ENCODE peak calls at places on chromosomes 12 and 14, in seven cellular contexts. N, X, C, A, Z, S and P are unnamed samples.

GRCh38 chr14:94571950-94572349 is 9.3 kb upstream of the SERPINA5 start:
- DNase-seq in A (no peak), X (peak), N (peak), S (no peak), Z (no peak), C (no peak), P (no peak)

GRCh38 chr12:52026267-52026666 is 19.5 kb downstream of the TAMALIN start:
- DNase-seq in Z (no peak), A (no peak), N (no peak), S (no peak), X (no peak), C (no peak), P (no peak)

GRCh38 chr12:98259667-98260066 is 255.7 kb upstream of the TMPO start:
- DNase-seq in C (no peak), Z (no peak), N (no peak), X (no peak), A (no peak), S (no peak), P (no peak)

GRCh38 chr12:100157427-100157821 is 14.8 kb upstream of the BLTP3B start:
- DNase-seq in S (no peak), C (no peak), N (no peak), Z (no peak), A (no peak), X (no peak), P (no peak)

GRCh38 chr12:53999596-54000104 is 311 bp upstream of the HOXC9 start:
- DNase-seq in A (no peak), S (no peak), X (peak), C (no peak), N (peak), Z (peak), P (peak)

GRCh38 chr14:30223385-30223785 is 295.7 kb upstream of the PRKD1 start:
- DNase-seq in S (peak), C (no peak), Z (peak), N (peak), A (peak), X (no peak), P (peak)

GRCh38 chr12:4766445-4766844 is 46.2 kb downstream of the GALNT8 start:
- DNase-seq in A (no peak), C (no peak), N (no peak), Z (peak), S (no peak), X (no peak), P (no peak)

GRCh38 chr14:31261859-31262739 is 54.5 kb upstream of the HECTD1 start:
- DNase-seq in Z (peak), A (peak), S (peak), C (no peak), N (peak), X (no peak), P (peak)

GRCh38 chr12:95787274-95787814 is 3.2 kb downstream of the NTN4 start:
- DNase-seq in N (no peak), S (no peak), Z (no peak), X (no peak), C (no peak), A (no peak), P (no peak)

GRCh38 chr14:51458563-51458955 is 193.2 kb upstream of the FRMD6 start:
- DNase-seq in N (peak), X (no peak), Z (no peak), C (no peak), S (peak), A (no peak), P (no peak)

GRCh38 chr14:53528114-53528513 is 375.0 kb upstream of the DDHD1 start:
- DNase-seq in S (no peak), X (no peak), Z (no peak), N (peak), C (no peak), A (peak), P (no peak)

GRCh38 chr14:67420102-67420739 is 8.3 kb upstream of the PLEK2 start:
- DNase-seq in X (no peak), A (no peak), N (no peak), Z (no peak), C (no peak), S (peak), P (no peak)

GRCh38 chr12:130747867-130748740 is 32.0 kb upstream of the RIMBP2 start:
- DNase-seq in Z (peak), X (peak), A (peak), S (peak), C (peak), N (peak), P (peak)

GRCh38 chr12:41634096-41634495 is 446.0 kb downstream of the PDZRN4 start:
- DNase-seq in Z (no peak), C (no peak), X (no peak), A (no peak), N (no peak), S (no peak), P (no peak)

GRCh38 chr12:46915861-46916260 is 90.1 kb upstream of the SLC38A4 start:
- DNase-seq in A (no peak), X (no peak), S (no peak), N (peak), C (no peak), Z (no peak), P (peak)

GRCh38 chr12:11500222-11500860 is 105.0 kb upstream of the PRB2 start:
- DNase-seq in S (peak), A (peak), Z (peak), C (peak), X (peak), N (peak), P (peak)

GRCh38 chr14:69626132-69626500 is 14.7 kb downstream of the SUSD6 start:
- DNase-seq in N (no peak), Z (no peak), A (no peak), C (no peak), X (no peak), S (no peak), P (no peak)

GRCh38 chr12:58576965-58577364 is 343.3 kb downstream of the LRIG3 start:
- DNase-seq in Z (no peak), X (no peak), C (no peak), A (no peak), N (no peak), S (no peak), P (no peak)

GRCh38 chr14:26598081-26598671 is 343 bp upstream of the NOVA1 start:
- DNase-seq in X (peak), A (peak), C (no peak), Z (peak), S (peak), N (peak), P (peak)

GRCh38 chr12:75913502-75914110 is 118.0 kb downstream of the PHLDA1 start:
- DNase-seq in X (no peak), A (no peak), Z (no peak), C (no peak), N (no peak), S (no peak), P (no peak)

GRCh38 chr12:124916370-124917134 is 2.1 kb upstream of the UBC start:
- DNase-seq in Z (peak), A (peak), S (peak), C (peak), X (peak), N (peak), P (peak)

GRCh38 chr14:85165091-85165490 is 364.9 kb upstream of the FLRT2 start:
- DNase-seq in C (no peak), A (no peak), S (peak), N (no peak), X (no peak), Z (peak), P (no peak)

GRCh38 chr14:90451953-90452352 is 55.1 kb downstream of the CALM1 start:
- DNase-seq in S (no peak), C (no peak), N (no peak), X (no peak), Z (no peak), A (no peak), P (no peak)

GRCh38 chr14:94827711-94828505 is 58.0 kb upstream of the GSC start:
- DNase-seq in X (peak), C (no peak), N (no peak), Z (peak), S (no peak), A (no peak), P (peak)

GRCh38 chr14:77124345-77125274 is 17.0 kb downstream of the ZDHHC22 start:
- DNase-seq in C (peak), X (peak), N (peak), S (peak), A (no peak), Z (peak), P (no peak)

GRCh38 chr12:15116073-15116472 is 105.1 kb downstream of the RERG start:
- DNase-seq in Z (no peak), S (no peak), C (no peak), N (peak), X (peak), A (no peak), P (no peak)

GRCh38 chr14:24307575-24308341 is at the start of gene CIDEB:
- DNase-seq in A (peak), Z (peak), N (peak), X (peak), C (peak), S (peak), P (peak)

GRCh38 chr14:66735853-66736252 is 227.9 kb downstream of the GPHN start:
- DNase-seq in S (peak), C (no peak), N (no peak), Z (no peak), A (no peak), X (no peak), P (no peak)

DNA sequence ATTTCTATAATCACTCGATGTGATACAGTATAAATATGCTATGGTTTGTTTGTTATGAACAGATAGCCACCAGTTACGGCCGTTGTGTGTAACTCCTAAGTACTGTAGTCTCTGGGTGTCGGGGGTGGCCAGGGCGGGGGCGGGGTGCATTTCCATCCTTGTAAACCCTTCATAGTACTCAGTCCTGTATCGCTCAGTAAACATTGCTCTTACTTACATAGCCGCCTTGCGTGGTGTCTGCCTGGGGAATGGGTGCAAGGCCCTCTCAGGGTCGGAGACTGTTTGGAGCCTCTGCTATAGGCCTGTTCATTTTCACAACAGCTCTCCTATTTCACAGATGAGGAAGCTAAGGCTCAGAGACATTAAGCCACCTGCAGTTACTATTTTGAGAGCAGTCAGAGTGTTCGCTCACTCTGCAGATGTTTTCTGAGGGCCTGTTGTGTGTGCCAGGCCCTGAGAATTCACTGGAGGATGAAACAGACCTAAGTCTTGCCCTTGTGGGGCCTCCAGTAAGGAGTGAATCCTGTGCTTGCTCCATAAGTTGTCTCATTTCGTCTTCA is 42.5 kb downstream of the JDP2 start:
- DNase-seq in N (no peak), X (no peak), A (no peak), S (no peak), C (no peak), Z (no peak), P (no peak)
- H3K27ac ChIP-seq in N (no peak), X (no peak), A (no peak), S (no peak), C (no peak), Z (no peak), P (no peak)

GRCh38 chr12:111174283-111175108 is 194.4 kb downstream of the PHETA1 start:
- DNase-seq in N (no peak), A (no peak), S (peak), X (no peak), C (no peak), Z (no peak), P (no peak)
- TF ChIP-seq CTCF in N (no peak), A (no peak), S (peak), X (no peak), C (no peak), Z (no peak), P (no peak)

DNA sequence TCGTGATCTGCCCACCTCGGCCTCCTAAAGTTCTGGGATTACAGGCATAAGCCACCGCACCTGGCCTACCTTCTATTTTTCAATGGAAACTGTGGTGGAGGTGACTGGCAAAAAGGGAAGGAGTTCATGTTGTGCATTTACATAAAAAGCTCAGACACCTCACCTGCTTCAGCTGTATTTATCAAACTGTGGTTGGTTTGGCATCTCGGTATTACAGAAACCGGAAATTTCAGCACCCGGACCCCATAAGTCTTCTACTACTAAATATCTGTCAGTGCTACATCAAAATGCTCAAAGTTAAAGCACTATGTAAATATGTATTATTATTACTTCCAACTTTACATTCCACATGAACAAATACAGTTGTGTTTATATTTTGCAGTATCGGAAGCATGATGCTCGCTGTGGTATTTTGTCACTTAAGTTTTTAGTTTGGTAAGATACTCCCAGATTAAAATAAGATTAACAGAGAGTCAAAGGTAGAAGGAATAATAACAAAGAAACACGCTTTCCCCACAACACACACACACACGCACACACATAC is 95.4 kb downstream of the ITPR2 start:
- DNase-seq in A (no peak), S (no peak), Z (no peak), N (no peak), C (no peak), X (no peak), P (no peak)
- H3K27ac ChIP-seq in A (no peak), S (no peak), Z (no peak), N (no peak), C (no peak), X (peak), P (no peak)

DNA sequence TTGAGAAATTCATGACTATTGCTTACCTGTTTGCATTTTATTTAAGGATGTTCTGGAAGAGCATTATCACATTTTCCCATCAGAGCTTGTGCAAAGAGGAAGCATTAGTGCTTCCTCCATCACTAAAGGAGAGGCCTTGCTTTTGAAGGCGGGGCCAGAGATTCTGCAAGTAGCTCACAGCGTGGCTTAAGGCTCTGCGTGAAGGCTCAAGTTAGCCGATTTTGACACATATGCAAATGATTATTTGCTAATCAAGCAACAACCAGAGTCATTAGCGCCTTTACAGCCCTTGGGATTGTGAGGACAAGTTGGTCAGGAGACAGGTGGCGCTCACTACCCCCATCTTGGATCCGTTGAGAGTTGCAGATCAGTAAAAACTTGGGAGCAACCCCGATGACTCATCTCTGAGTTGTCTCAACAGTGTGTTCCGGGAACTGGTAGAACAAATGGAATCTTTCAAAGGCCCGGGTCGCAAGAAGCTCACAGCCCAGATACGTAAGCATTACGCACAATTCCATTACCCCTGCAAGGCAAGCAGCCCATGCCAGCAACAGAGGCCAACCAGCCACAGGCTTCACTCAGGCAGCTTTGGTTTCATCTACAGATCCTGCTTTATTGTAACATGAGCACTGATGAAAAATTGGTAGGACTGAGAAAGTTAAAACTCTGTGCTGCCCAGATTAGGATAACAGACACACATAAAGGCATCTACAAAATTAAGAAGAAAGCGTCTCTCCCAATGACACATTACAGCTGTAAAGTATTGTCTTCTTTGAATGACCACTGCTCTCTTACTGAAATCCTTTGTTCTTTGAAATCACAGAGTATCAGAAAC is 34.9 kb upstream of the SPTSSA start:
- DNase-seq in A (peak), S (peak), C (no peak), Z (peak), X (peak), N (peak), P (peak)
- TF ChIP-seq CTCF in A (no peak), S (peak), C (no peak), Z (no peak), X (no peak), N (peak), P (no peak)